ENCODE peak calls at places on chromosomes 7 and 10, in seven cellular contexts. One of them, this sample, is unnamed. For H3K9me3, the result is how much of the 10 kb centered on the place peaks cover.

GRCh38 chr7:47474937-47475879 is 106.7 kb downstream of the TNS3 start:
- DNase-seq in ascending aorta: peak
- DNase-seq in sigmoid colon: peak
- DNase-seq in ovary: peak
- DNase-seq in tibial artery: peak
- DNase-seq in upper lobe of right lung: peak
- DNase-seq in heart left ventricle: peak
- DNase-seq in this sample: peak

GRCh38 chr10:43892062-43892765 is 243.5 kb upstream of the ZNF32 start:
- DNase-seq in ascending aorta: no peak
- DNase-seq in sigmoid colon: no peak
- DNase-seq in ovary: no peak
- DNase-seq in tibial artery: no peak
- DNase-seq in upper lobe of right lung: no peak
- DNase-seq in heart left ventricle: peak
- DNase-seq in this sample: no peak

GRCh38 chr7:99109108-99110051 is 34.5 kb downstream of the SMURF1 start:
- DNase-seq in ascending aorta: no peak
- DNase-seq in sigmoid colon: no peak
- DNase-seq in ovary: no peak
- DNase-seq in tibial artery: peak
- DNase-seq in upper lobe of right lung: no peak
- DNase-seq in heart left ventricle: peak
- DNase-seq in this sample: no peak

GRCh38 chr7:47936323-47936722 is 11.9 kb downstream of the PKD1L1 start:
- DNase-seq in ascending aorta: no peak
- DNase-seq in sigmoid colon: no peak
- DNase-seq in ovary: no peak
- DNase-seq in tibial artery: no peak
- DNase-seq in upper lobe of right lung: no peak
- DNase-seq in heart left ventricle: no peak
- DNase-seq in this sample: no peak

GRCh38 chr7:55538538-55538937 is 33.8 kb downstream of the VOPP1 start:
- DNase-seq in ascending aorta: no peak
- DNase-seq in sigmoid colon: no peak
- DNase-seq in ovary: no peak
- DNase-seq in tibial artery: no peak
- DNase-seq in upper lobe of right lung: no peak
- DNase-seq in heart left ventricle: no peak
- DNase-seq in this sample: no peak

GRCh38 chr10:60192986-60193385 is 196.7 kb downstream of the ANK3 start:
- DNase-seq in ascending aorta: no peak
- DNase-seq in sigmoid colon: no peak
- DNase-seq in ovary: no peak
- DNase-seq in tibial artery: no peak
- DNase-seq in upper lobe of right lung: no peak
- DNase-seq in heart left ventricle: no peak
- DNase-seq in this sample: no peak

GRCh38 chr7:150380463-150380862 is 1.3 kb downstream of the ZNF775 start:
- DNase-seq in ascending aorta: no peak
- DNase-seq in sigmoid colon: peak
- DNase-seq in ovary: no peak
- DNase-seq in tibial artery: no peak
- DNase-seq in upper lobe of right lung: no peak
- DNase-seq in heart left ventricle: no peak
- DNase-seq in this sample: no peak

GRCh38 chr10:69898524-69898923 is 96.8 kb downstream of the COL13A1 start:
- DNase-seq in ascending aorta: no peak
- DNase-seq in sigmoid colon: no peak
- DNase-seq in ovary: no peak
- DNase-seq in tibial artery: no peak
- DNase-seq in upper lobe of right lung: no peak
- DNase-seq in heart left ventricle: no peak
- DNase-seq in this sample: no peak

GRCh38 chr10:78779339-78779955 is 289.3 kb upstream of the ZMIZ1 start:
- DNase-seq in ascending aorta: no peak
- DNase-seq in sigmoid colon: no peak
- DNase-seq in ovary: no peak
- DNase-seq in tibial artery: no peak
- DNase-seq in upper lobe of right lung: peak
- DNase-seq in heart left ventricle: no peak
- DNase-seq in this sample: peak

GRCh38 chr7:119935418-119936025 is 337.5 kb upstream of the KCND2 start:
- DNase-seq in ascending aorta: no peak
- DNase-seq in sigmoid colon: no peak
- DNase-seq in ovary: no peak
- DNase-seq in tibial artery: no peak
- DNase-seq in upper lobe of right lung: no peak
- DNase-seq in heart left ventricle: no peak
- DNase-seq in this sample: no peak

GRCh38 chr10:37582237-37582636 is 275.2 kb downstream of the ZNF248 start:
- DNase-seq in ascending aorta: no peak
- DNase-seq in sigmoid colon: no peak
- DNase-seq in ovary: no peak
- DNase-seq in tibial artery: no peak
- DNase-seq in upper lobe of right lung: no peak
- DNase-seq in heart left ventricle: no peak
- DNase-seq in this sample: no peak

GRCh38 chr10:36172574-36172973 is 530.5 kb upstream of the FZD8 start:
- DNase-seq in ascending aorta: no peak
- DNase-seq in sigmoid colon: no peak
- DNase-seq in ovary: no peak
- DNase-seq in tibial artery: no peak
- DNase-seq in upper lobe of right lung: no peak
- DNase-seq in heart left ventricle: peak
- DNase-seq in this sample: no peak

GRCh38 chr7:66467887-66468286 is 160.8 kb upstream of the KCTD7 start:
- DNase-seq in ascending aorta: no peak
- DNase-seq in sigmoid colon: no peak
- DNase-seq in ovary: no peak
- DNase-seq in tibial artery: no peak
- DNase-seq in upper lobe of right lung: no peak
- DNase-seq in heart left ventricle: no peak
- DNase-seq in this sample: no peak

GRCh38 chr10:63628526-63629362 is 107.5 kb downstream of the REEP3 start:
- DNase-seq in ascending aorta: no peak
- DNase-seq in sigmoid colon: peak
- DNase-seq in ovary: peak
- DNase-seq in tibial artery: peak
- DNase-seq in upper lobe of right lung: peak
- DNase-seq in heart left ventricle: peak
- DNase-seq in this sample: peak

GRCh38 chr10:42753507-42754154 is 29.0 kb upstream of the BMS1 start:
- DNase-seq in ascending aorta: no peak
- DNase-seq in sigmoid colon: no peak
- DNase-seq in ovary: no peak
- DNase-seq in tibial artery: peak
- DNase-seq in upper lobe of right lung: no peak
- DNase-seq in heart left ventricle: no peak
- DNase-seq in this sample: peak
- TF ChIP-seq CTCF in ascending aorta: no peak
- TF ChIP-seq CTCF in sigmoid colon: no peak
- TF ChIP-seq CTCF in ovary: no peak
- TF ChIP-seq CTCF in tibial artery: no peak
- TF ChIP-seq CTCF in upper lobe of right lung: no peak
- TF ChIP-seq CTCF in heart left ventricle: no peak
- TF ChIP-seq CTCF in this sample: no peak

GRCh38 chr10:2866569-2866968 is 200.8 kb upstream of the PFKP start:
- DNase-seq in ascending aorta: no peak
- DNase-seq in sigmoid colon: no peak
- DNase-seq in ovary: no peak
- DNase-seq in tibial artery: no peak
- DNase-seq in upper lobe of right lung: no peak
- DNase-seq in heart left ventricle: no peak
- DNase-seq in this sample: no peak
- H3K9me3 ChIP-seq in ascending aorta: under half
- H3K9me3 ChIP-seq in sigmoid colon: under half
- H3K9me3 ChIP-seq in ovary: under half
- H3K9me3 ChIP-seq in tibial artery: under half
- H3K9me3 ChIP-seq in upper lobe of right lung: under half
- H3K9me3 ChIP-seq in heart left ventricle: under half
- H3K9me3 ChIP-seq in this sample: under half

GRCh38 chr7:79789584-79790345 is 336.3 kb upstream of the MAGI2 start:
- DNase-seq in ascending aorta: no peak
- DNase-seq in sigmoid colon: no peak
- DNase-seq in ovary: no peak
- DNase-seq in tibial artery: no peak
- DNase-seq in upper lobe of right lung: no peak
- DNase-seq in heart left ventricle: no peak
- DNase-seq in this sample: no peak
- H3K27ac ChIP-seq in ascending aorta: no peak
- H3K27ac ChIP-seq in sigmoid colon: no peak
- H3K27ac ChIP-seq in ovary: no peak
- H3K27ac ChIP-seq in tibial artery: no peak
- H3K27ac ChIP-seq in upper lobe of right lung: no peak
- H3K27ac ChIP-seq in heart left ventricle: no peak
- H3K27ac ChIP-seq in this sample: no peak

GRCh38 chr7:73628504-73628903 is 4.2 kb upstream of the MLXIPL start:
- DNase-seq in ascending aorta: no peak
- DNase-seq in sigmoid colon: no peak
- DNase-seq in ovary: no peak
- DNase-seq in tibial artery: no peak
- DNase-seq in upper lobe of right lung: no peak
- DNase-seq in heart left ventricle: no peak
- DNase-seq in this sample: no peak

GRCh38 chr7:73623798-73624668 is at the start of gene MLXIPL:
- DNase-seq in ascending aorta: no peak
- DNase-seq in sigmoid colon: peak
- DNase-seq in ovary: peak
- DNase-seq in tibial artery: no peak
- DNase-seq in upper lobe of right lung: peak
- DNase-seq in heart left ventricle: peak
- DNase-seq in this sample: peak

GRCh38 chr7:73624669-73625001 is 313 bp upstream of the MLXIPL start:
- DNase-seq in ascending aorta: no peak
- DNase-seq in sigmoid colon: no peak
- DNase-seq in ovary: no peak
- DNase-seq in tibial artery: no peak
- DNase-seq in upper lobe of right lung: no peak
- DNase-seq in heart left ventricle: no peak
- DNase-seq in this sample: no peak

GRCh38 chr7:73625276-73625675 is 954 bp upstream of the MLXIPL start:
- DNase-seq in ascending aorta: no peak
- DNase-seq in sigmoid colon: no peak
- DNase-seq in ovary: no peak
- DNase-seq in tibial artery: no peak
- DNase-seq in upper lobe of right lung: no peak
- DNase-seq in heart left ventricle: no peak
- DNase-seq in this sample: no peak

GRCh38 chr7:73626814-73627213 is 2.5 kb upstream of the MLXIPL start:
- DNase-seq in ascending aorta: no peak
- DNase-seq in sigmoid colon: no peak
- DNase-seq in ovary: no peak
- DNase-seq in tibial artery: no peak
- DNase-seq in upper lobe of right lung: no peak
- DNase-seq in heart left ventricle: no peak
- DNase-seq in this sample: no peak
- TF ChIP-seq CTCF in ascending aorta: no peak
- TF ChIP-seq CTCF in sigmoid colon: no peak
- TF ChIP-seq CTCF in ovary: no peak
- TF ChIP-seq CTCF in tibial artery: no peak
- TF ChIP-seq CTCF in upper lobe of right lung: no peak
- TF ChIP-seq CTCF in heart left ventricle: no peak
- TF ChIP-seq CTCF in this sample: no peak

This sample was measured in kidney.